ENCODE peak calls at places on chromosomes 13 and 19, in five cellular contexts. W, R, F, O and E are unnamed samples.

GRCh38 chr13:66139701-66140100 is 1090.4 kb downstream of the PCDH9 start:
- DNase-seq in W (peak), R (no peak), F (no peak), O (no peak), E (no peak)

GRCh38 chr19:1751367-1752008 is 1.8 kb upstream of the ONECUT3 start:
- DNase-seq in F (no peak), R (no peak), W (no peak), O (no peak), E (no peak)

GRCh38 chr19:12364391-12365093 is 941 bp downstream of the ZNF442 start:
- DNase-seq in F (no peak), R (peak), W (peak), O (no peak), E (no peak)

GRCh38 chr13:27476943-27477681 is 26.7 kb upstream of the MTIF3 start:
- DNase-seq in F (no peak), W (peak), R (no peak), O (no peak), E (no peak)

GRCh38 chr19:2239771-2240770 is 3.4 kb downstream of the SF3A2 start:
- DNase-seq in O (no peak), W (no peak), F (no peak), R (no peak), E (peak)

GRCh38 chr19:51339313-51339686 is 2.6 kb downstream of the VSIG10L start:
- DNase-seq in W (no peak), F (no peak), R (peak), O (no peak), E (no peak)

GRCh38 chr19:18173572-18174294 is at the start of gene IFI30:
- DNase-seq in W (peak), R (peak), O (peak), F (peak), E (no peak)

GRCh38 chr19:49676136-49676689 is 858 bp upstream of the PRMT1 start:
- DNase-seq in R (peak), F (peak), O (no peak), W (peak), E (peak)

GRCh38 chr19:14674764-14675163 is at the start of gene ADGRE3:
- DNase-seq in F (no peak), R (no peak), W (no peak), O (no peak), E (no peak)

GRCh38 chr19:52070496-52070895 is 21.9 kb upstream of the ZNF432 start:
- DNase-seq in O (no peak), W (no peak), F (peak), R (no peak), E (no peak)

GRCh38 chr13:104984296-104984818 is 1551.1 kb downstream of the EFNB2 start:
- DNase-seq in W (peak), F (no peak), R (no peak), O (no peak), E (no peak)

GRCh38 chr13:98509271-98510155 is 67.4 kb downstream of the STK24 start:
- DNase-seq in O (no peak), W (peak), F (peak), R (no peak), E (no peak)

GRCh38 chr19:18049390-18049789 is 37.3 kb downstream of the IL12RB1 start:
- DNase-seq in W (no peak), R (no peak), F (no peak), O (no peak), E (no peak)

GRCh38 chr19:49570138-49570856 is 10.1 kb downstream of the NOSIP start:
- DNase-seq in W (peak), R (peak), O (peak), F (peak), E (peak)

GRCh38 chr19:41882568-41883462 is at the start of gene ARHGEF1:
- DNase-seq in W (peak), R (no peak), F (no peak), O (peak), E (no peak)

GRCh38 chr19:41886761-41887710 is 4.1 kb downstream of the ARHGEF1 start:
- DNase-seq in O (no peak), W (no peak), R (no peak), F (no peak), E (no peak)

GRCh38 chr19:41883463-41883820 is 458 bp downstream of the ARHGEF1 start:
- DNase-seq in R (no peak), O (no peak), W (no peak), F (no peak), E (no peak)

GRCh38 chr19:41880329-41880708 is 2.7 kb upstream of the ARHGEF1 start:
- DNase-seq in R (no peak), F (no peak), W (no peak), O (no peak), E (no peak)

DNA sequence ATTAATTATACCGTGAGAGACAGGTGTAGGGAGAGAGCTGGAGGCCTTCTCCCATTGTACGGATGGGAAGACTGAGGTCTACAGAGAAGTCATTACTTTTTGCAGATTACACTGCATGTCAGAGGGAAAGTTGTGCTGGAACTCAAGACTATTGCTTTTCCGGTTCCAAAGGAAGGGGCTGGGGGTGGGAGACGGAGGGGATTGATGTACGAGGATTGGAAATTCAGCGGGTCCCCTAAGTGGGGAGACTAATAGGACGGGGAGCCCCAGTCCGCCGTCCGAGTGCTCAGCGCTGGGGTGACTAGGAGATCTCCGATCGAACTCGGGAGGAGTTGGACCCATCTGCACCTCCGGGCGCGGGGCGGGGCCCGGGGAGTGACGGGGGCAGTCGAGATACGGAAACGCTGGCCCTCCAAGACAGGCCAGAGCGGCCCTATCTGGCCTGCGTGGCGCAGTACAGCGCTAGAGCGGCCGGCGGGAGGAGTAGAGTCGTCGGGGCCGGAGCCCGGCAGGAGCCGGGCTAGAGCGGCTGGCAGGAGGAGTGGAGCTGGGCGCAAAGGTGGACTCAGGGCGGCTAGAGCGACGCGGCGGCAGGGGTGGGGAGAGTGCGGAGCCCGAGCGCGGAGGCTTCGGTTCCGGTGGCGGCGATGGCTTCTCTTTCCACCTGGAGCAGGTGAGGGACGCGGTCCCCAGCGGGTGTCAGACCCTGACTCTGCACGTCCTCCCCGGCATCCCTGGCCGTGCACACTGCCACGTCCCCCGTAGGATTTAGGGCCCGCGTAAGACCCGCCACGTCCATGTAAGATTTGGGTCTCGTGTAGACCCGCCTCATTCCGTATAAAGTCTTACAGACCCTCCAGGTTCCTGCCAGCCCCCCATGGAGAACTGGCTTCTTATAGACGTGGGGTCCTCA is 1.1 kb downstream of the ARHGEF1 start:
- DNase-seq in R (peak), W (peak), F (peak), O (peak), E (peak)
- H4K8ac ChIP-seq in R (no peak), W (peak), F (peak), O (no peak), E (no peak)

GRCh38 chr19:33324628-33325027 is 22.3 kb upstream of the CEBPA start:
- DNase-seq in R (no peak), O (no peak), F (no peak), W (no peak), E (no peak)
- H2BK12ac ChIP-seq in R (no peak), O (no peak), F (no peak), W (no peak), E (no peak)

GRCh38 chr13:73273276-73273675 is 214.5 kb downstream of the KLF5 start:
- DNase-seq in W (no peak), O (no peak), R (no peak), F (no peak), E (no peak)
- H3K14ac ChIP-seq in W (no peak), O (no peak), R (no peak), F (no peak), E (no peak)

DNA sequence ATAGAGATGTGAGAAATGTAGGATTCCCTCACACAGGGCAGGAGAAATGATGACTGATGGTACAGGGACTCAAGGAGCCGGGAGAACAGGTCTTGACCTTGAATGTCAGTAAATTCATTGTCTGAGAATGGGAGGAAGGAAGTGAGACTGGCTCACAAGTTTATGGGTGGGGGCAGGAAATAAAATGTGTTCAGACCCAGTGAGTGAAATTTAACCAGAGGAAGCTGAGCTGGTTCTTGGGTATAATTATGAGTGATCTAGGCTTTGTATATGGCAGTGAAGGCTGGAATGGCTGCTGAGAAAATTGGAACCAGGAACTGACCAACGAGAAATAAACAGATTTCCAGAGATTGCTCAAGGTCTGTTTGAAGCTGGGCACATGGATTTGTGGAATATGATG is 6.3 kb upstream of the IGSF23 start:
- DNase-seq in R (no peak), W (peak), O (no peak), F (peak), E (no peak)
- H4K8ac ChIP-seq in R (no peak), W (no peak), O (no peak), F (no peak), E (no peak)

GRCh38 chr19:29083863-29084262 is 129.1 kb downstream of the UQCRFS1 start:
- DNase-seq in R (no peak), F (no peak), W (no peak), O (no peak), E (no peak)
- H2BK12ac ChIP-seq in R (no peak), F (no peak), W (no peak), O (no peak), E (no peak)

GRCh38 chr13:49388256-49388655 is 55.6 kb downstream of the CAB39L start:
- DNase-seq in O (no peak), R (no peak), W (no peak), F (no peak), E (no peak)

DNA sequence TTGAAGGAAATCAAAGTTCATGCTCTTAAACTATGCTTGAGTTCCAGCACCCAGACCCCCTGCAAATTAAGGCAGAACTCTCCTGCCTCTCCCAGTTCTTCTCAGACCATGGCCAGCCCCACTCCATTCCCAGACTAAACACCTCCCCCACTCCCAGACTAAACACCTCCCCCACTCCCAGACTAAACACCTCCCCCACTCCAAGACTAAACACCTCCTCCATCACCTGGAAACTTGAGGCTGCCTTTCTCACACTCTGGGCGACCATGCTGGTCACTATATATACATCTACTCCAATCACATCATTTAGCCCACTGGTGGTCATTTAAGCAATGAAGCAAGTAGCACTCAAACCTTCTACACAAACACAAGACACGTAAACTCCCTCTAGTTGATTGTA is 57.2 kb downstream of the CAB39L start:
- DNase-seq in W (no peak), O (no peak), R (no peak), F (no peak), E (no peak)
- H3K14ac ChIP-seq in W (no peak), O (no peak), R (no peak), F (no peak), E (no peak)

DNA sequence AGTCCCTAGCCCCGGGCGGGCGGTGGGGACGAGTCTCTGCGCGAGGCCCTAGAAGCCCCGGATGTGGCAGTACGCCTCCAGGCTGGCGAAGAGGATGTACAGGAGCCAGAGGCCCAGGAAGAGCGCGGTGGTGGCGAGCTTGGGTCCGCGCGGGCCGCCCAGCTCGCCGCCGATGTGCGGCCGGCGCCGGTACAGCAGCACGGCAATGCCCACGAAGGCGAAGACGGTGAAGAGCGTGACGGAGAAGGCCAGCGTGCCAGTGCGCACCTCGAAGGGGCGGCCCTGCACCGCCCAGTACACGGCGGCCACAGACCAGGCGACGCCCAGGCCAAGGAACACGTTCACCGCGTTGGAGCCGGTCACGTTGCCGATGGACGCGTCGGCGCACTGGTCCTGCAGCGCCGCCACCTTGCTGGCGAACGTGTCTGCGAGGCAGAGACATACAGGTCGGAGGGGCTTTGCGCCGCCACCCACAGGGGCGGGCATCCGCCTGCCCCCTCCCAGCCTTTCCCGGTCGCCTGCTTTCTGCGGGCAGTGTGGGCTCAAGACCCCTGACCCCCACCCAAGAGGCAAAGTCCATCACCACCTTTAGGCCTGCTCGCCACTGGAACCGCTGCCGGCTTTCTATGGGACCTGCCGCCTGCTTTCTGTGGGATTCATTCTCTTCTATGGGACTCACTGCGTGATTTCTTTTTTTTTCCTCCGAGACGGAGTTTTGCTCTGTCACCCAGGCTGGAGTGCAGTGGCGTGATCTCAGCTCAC is 10.9 kb upstream of the MEIS3 start:
- DNase-seq in R (peak), O (peak), F (no peak), W (peak), E (no peak)
- H4K8ac ChIP-seq in R (no peak), O (peak), F (no peak), W (peak), E (peak)